ENCODE peak calls at places on chromosomes 2 and 18, in four cellular contexts. S is uterus; C is CD8-positive, alpha-beta T cell; W is GM13976. L is an unnamed sample.

GRCh38 chr2:20666364-20667150 is at the start of gene GDF7:
- DNase-seq in C (no peak), S (peak), W (peak), L (peak)

GRCh38 chr2:233387225-233387624 is 32.9 kb downstream of the DGKD start:
- DNase-seq in S (no peak), W (no peak), C (no peak), L (no peak)

GRCh38 chr2:68190991-68191731 is 33.5 kb downstream of the PNO1 start:
- DNase-seq in S (no peak), W (no peak), C (no peak), L (no peak)

GRCh38 chr2:150464270-150464669 is 23.2 kb downstream of the RND3 start:
- DNase-seq in W (no peak), S (no peak), C (no peak), L (no peak)

GRCh38 chr2:72949045-72949444 is 31.7 kb downstream of the EMX1 start:
- DNase-seq in C (no peak), W (no peak), S (no peak), L (no peak)

GRCh38 chr18:297936-298335 is 30.1 kb upstream of the THOC1 start:
- DNase-seq in W (no peak), C (no peak), S (no peak), L (no peak)

GRCh38 chr18:40937386-40937785 is 1017.6 kb upstream of the PIK3C3 start:
- DNase-seq in W (no peak), S (no peak), C (no peak), L (no peak)

GRCh38 chr2:128435576-128436497 is 117.2 kb upstream of the HS6ST1 start:
- DNase-seq in W (no peak), S (peak), C (no peak), L (no peak)

GRCh38 chr18:40851014-40851429 is 1104.0 kb upstream of the PIK3C3 start:
- DNase-seq in C (no peak), W (no peak), S (no peak), L (no peak)

GRCh38 chr18:3995476-3996102 is 459.5 kb downstream of the DLGAP1 start:
- DNase-seq in C (peak), S (peak), W (peak), L (peak)

GRCh38 chr18:11052800-11053199 is 96.6 kb downstream of the PIEZO2 start:
- DNase-seq in W (no peak), S (no peak), C (no peak), L (no peak)

GRCh38 chr18:28127763-28128737 is 48.9 kb downstream of the CDH2 start:
- DNase-seq in W (no peak), C (no peak), S (no peak), L (no peak)

GRCh38 chr2:70686577-70687460 is 81.2 kb downstream of the ADD2 start:
- DNase-seq in S (no peak), W (peak), C (no peak), L (peak)

GRCh38 chr2:130355578-130356431 is at the start of gene PTPN18:
- DNase-seq in S (peak), W (peak), C (peak), L (peak)

DNA sequence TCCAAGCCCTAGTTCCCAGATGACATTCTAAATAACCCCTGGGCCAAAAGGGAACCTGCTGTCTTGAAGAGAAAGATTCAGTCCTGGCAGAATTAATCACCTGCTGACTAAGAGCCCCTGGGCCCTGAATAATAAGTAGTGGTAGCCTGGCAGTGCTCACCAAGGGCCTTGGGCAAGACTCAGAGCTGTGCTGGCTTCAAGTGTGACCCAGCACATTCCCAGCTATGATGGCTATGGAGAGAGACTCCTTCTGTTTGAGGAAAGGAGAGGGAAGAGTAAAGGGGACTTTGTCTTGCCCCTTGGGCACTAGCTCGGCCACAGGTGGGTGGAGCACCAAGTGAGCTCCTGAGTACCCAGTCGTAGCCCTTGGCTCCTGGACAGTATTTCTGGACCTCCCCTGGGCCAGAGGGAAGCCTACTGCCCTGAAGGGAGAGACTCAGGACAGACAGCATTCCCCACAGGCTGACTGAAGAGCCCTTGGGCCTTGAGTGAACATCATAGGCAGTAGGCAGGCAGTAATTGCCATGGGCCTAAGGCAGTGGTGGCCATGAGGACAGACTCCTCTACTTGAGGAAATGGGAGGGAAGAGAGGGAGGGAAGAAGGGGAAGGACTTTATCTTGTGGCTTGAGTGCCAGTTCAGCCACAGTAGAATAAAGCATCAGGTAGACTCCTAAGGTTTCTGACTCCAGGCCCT is 40.0 kb upstream of the INPP4A start:
- DNase-seq in C (no peak), S (no peak), W (no peak), L (no peak)
- TF ChIP-seq CTCF in C (no peak), S (no peak), W (no peak), L (no peak)

DNA sequence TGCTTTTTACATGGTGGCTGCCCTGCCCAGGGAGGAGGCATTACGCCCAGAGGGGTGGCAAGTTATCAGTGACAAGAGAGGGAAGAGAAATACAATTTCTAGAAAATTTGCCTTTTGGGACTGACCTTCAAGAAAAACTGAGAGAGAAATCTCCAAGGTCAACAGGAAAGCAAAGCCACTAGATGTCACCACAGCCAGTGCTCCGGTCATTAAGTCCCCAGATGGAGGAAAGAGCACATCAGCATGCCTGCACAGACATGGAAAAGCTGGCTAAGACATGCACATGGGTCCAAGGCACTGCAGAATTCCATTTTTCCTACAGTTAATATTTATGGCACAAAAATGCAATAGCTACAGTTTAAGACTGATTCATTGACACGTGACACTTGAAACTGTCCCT is 21.0 kb downstream of the FHL2 start:
- DNase-seq in S (no peak), C (no peak), W (no peak), L (no peak)
- TF ChIP-seq CTCF in S (no peak), C (no peak), W (no peak), L (no peak)

DNA sequence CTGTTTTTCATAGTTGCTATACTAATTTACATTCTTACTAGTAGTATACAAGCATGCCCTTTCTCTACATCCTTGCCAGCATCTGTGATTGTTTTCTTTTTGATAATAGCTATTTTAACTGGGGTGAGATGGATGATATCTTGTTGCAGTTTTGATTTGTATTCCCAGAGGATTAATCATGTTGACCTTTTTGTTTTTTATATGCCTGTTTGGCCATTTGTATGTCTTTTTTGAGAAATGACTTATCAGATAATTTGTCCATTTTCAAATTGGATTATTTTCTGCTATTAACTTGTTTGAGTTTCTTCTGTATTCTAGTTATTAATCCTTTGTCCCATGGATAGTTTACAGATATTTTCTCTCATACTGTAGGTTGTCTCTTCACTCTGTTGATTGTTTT is 141.5 kb downstream of the UBR3 start:
- DNase-seq in S (no peak), W (no peak), C (no peak), L (no peak)
- TF ChIP-seq CTCF in S (no peak), W (no peak), C (no peak), L (no peak)

DNA sequence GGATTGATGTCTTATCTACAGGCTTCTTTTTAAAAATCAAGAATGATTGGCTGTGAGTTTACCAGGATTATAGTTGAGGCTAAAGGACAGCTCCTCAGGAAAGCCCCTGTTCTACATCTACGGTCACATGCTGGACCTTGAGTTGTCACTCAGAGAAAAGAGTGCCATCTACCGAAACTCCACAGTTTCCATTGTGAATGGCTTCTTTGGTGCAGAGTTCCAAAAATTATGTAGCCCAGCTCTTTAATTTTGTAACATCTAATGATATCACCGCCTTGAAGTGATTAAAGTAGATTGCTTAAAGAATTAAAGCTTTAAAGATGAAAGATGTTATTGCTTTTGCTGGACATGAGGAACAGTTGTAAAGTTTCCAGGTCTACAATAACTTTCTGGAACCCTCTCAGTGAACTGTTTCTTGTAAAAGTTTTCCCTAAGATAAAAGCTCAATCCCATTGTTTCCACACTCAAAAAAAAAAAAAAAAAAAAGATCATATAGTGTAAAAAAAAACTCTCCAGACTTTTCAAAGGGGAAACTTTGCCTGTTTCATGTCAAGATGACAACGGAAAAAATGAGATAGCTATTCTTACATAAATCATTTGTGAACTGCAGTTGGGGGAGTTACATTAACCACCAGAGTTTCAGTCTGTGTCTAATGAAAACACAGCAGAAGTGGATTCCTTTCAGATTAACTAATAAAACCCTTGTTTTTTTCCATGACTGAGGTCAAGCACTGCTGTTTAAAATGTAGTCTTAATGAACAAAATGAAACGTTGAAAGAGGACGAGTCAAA is 4.3 kb downstream of the COL3A1 start:
- DNase-seq in C (no peak), S (peak), W (peak), L (peak)
- TF ChIP-seq CTCF in C (no peak), S (peak), W (peak), L (no peak)

GRCh38 chr2:30026091-30027055 is 105.0 kb upstream of the ALK start:
- DNase-seq in W (peak), C (no peak), S (no peak), L (peak)
- TF ChIP-seq CTCF in W (peak), C (no peak), S (peak), L (peak)